ENCODE peak calls at places on chromosomes 2 and 18, in ten cellular contexts. One of them, this sample, is unnamed.

GRCh38 chr2:119681196-119681867 is 2.3 kb downstream of the TMEM177 start:
- DNase-seq in activated gamma-delta T cell treated with Interleukin-2 at 50 U/mL for 16 hours: no peak
- DNase-seq in T-cell: no peak
- DNase-seq in activated T-cell treated with anti-CD3 and anti-CD28 coated beads for 48 hours: no peak
- DNase-seq in fibroblast of the aortic adventitia: no peak
- DNase-seq in RCC 7860: no peak
- DNase-seq in NCI-H146: no peak
- DNase-seq in nucleus accumbens: no peak
- DNase-seq in fibroblast of lung: no peak
- DNase-seq in putamen: no peak
- DNase-seq in this sample: no peak

GRCh38 chr2:211690736-211691135 is 847.9 kb downstream of the ERBB4 start:
- DNase-seq in NCI-H146: no peak
- DNase-seq in putamen: no peak
- DNase-seq in RCC 7860: no peak
- DNase-seq in T-cell: no peak
- DNase-seq in activated T-cell treated with anti-CD3 and anti-CD28 coated beads for 48 hours: no peak
- DNase-seq in nucleus accumbens: no peak
- DNase-seq in fibroblast of the aortic adventitia: no peak
- DNase-seq in fibroblast of lung: no peak
- DNase-seq in activated gamma-delta T cell treated with Interleukin-2 at 50 U/mL for 16 hours: no peak
- DNase-seq in this sample: no peak

GRCh38 chr2:72920317-72921087 is 3.2 kb downstream of the EMX1 start:
- DNase-seq in NCI-H146: no peak
- DNase-seq in activated gamma-delta T cell treated with Interleukin-2 at 50 U/mL for 16 hours: no peak
- DNase-seq in fibroblast of lung: peak
- DNase-seq in putamen: no peak
- DNase-seq in T-cell: no peak
- DNase-seq in nucleus accumbens: no peak
- DNase-seq in activated T-cell treated with anti-CD3 and anti-CD28 coated beads for 48 hours: no peak
- DNase-seq in fibroblast of the aortic adventitia: peak
- DNase-seq in RCC 7860: no peak
- DNase-seq in this sample: no peak

GRCh38 chr18:29191263-29191662 is 1014.3 kb upstream of the CDH2 start:
- DNase-seq in activated gamma-delta T cell treated with Interleukin-2 at 50 U/mL for 16 hours: no peak
- DNase-seq in RCC 7860: no peak
- DNase-seq in activated T-cell treated with anti-CD3 and anti-CD28 coated beads for 48 hours: no peak
- DNase-seq in fibroblast of the aortic adventitia: peak
- DNase-seq in NCI-H146: no peak
- DNase-seq in nucleus accumbens: no peak
- DNase-seq in fibroblast of lung: peak
- DNase-seq in T-cell: no peak
- DNase-seq in putamen: no peak
- DNase-seq in this sample: no peak

GRCh38 chr18:26480897-26481795 is 67.2 kb downstream of the KCTD1 start:
- DNase-seq in RCC 7860: peak
- DNase-seq in activated gamma-delta T cell treated with Interleukin-2 at 50 U/mL for 16 hours: no peak
- DNase-seq in putamen: no peak
- DNase-seq in fibroblast of the aortic adventitia: peak
- DNase-seq in activated T-cell treated with anti-CD3 and anti-CD28 coated beads for 48 hours: no peak
- DNase-seq in T-cell: no peak
- DNase-seq in NCI-H146: no peak
- DNase-seq in fibroblast of lung: peak
- DNase-seq in nucleus accumbens: no peak
- DNase-seq in this sample: peak

GRCh38 chr2:5834491-5834890 is 142.3 kb downstream of the SOX11 start:
- DNase-seq in nucleus accumbens: no peak
- DNase-seq in fibroblast of the aortic adventitia: no peak
- DNase-seq in RCC 7860: no peak
- DNase-seq in putamen: no peak
- DNase-seq in fibroblast of lung: no peak
- DNase-seq in activated T-cell treated with anti-CD3 and anti-CD28 coated beads for 48 hours: no peak
- DNase-seq in T-cell: no peak
- DNase-seq in NCI-H146: peak
- DNase-seq in activated gamma-delta T cell treated with Interleukin-2 at 50 U/mL for 16 hours: no peak
- DNase-seq in this sample: no peak

GRCh38 chr2:871926-872680 is 78.5 kb upstream of the SNTG2 start:
- DNase-seq in activated gamma-delta T cell treated with Interleukin-2 at 50 U/mL for 16 hours: no peak
- DNase-seq in fibroblast of the aortic adventitia: no peak
- DNase-seq in RCC 7860: no peak
- DNase-seq in activated T-cell treated with anti-CD3 and anti-CD28 coated beads for 48 hours: no peak
- DNase-seq in nucleus accumbens: no peak
- DNase-seq in T-cell: no peak
- DNase-seq in fibroblast of lung: no peak
- DNase-seq in putamen: no peak
- DNase-seq in NCI-H146: no peak
- DNase-seq in this sample: no peak

GRCh38 chr2:219230201-219230540 is 565 bp downstream of the ANKZF1 start:
- DNase-seq in RCC 7860: peak
- DNase-seq in fibroblast of the aortic adventitia: no peak
- DNase-seq in NCI-H146: peak
- DNase-seq in activated gamma-delta T cell treated with Interleukin-2 at 50 U/mL for 16 hours: no peak
- DNase-seq in T-cell: no peak
- DNase-seq in fibroblast of lung: peak
- DNase-seq in activated T-cell treated with anti-CD3 and anti-CD28 coated beads for 48 hours: peak
- DNase-seq in nucleus accumbens: no peak
- DNase-seq in putamen: no peak
- DNase-seq in this sample: no peak

GRCh38 chr18:55221577-55221976 is 262.3 kb upstream of the CCDC68 start:
- DNase-seq in activated T-cell treated with anti-CD3 and anti-CD28 coated beads for 48 hours: no peak
- DNase-seq in putamen: no peak
- DNase-seq in T-cell: no peak
- DNase-seq in NCI-H146: no peak
- DNase-seq in fibroblast of the aortic adventitia: no peak
- DNase-seq in activated gamma-delta T cell treated with Interleukin-2 at 50 U/mL for 16 hours: no peak
- DNase-seq in RCC 7860: no peak
- DNase-seq in nucleus accumbens: no peak
- DNase-seq in fibroblast of lung: no peak
- DNase-seq in this sample: no peak

GRCh38 chr18:2070636-2071035 is 500.7 kb downstream of the METTL4 start:
- DNase-seq in fibroblast of the aortic adventitia: no peak
- DNase-seq in putamen: no peak
- DNase-seq in activated gamma-delta T cell treated with Interleukin-2 at 50 U/mL for 16 hours: no peak
- DNase-seq in NCI-H146: peak
- DNase-seq in fibroblast of lung: no peak
- DNase-seq in T-cell: no peak
- DNase-seq in activated T-cell treated with anti-CD3 and anti-CD28 coated beads for 48 hours: no peak
- DNase-seq in RCC 7860: no peak
- DNase-seq in nucleus accumbens: no peak
- DNase-seq in this sample: no peak

GRCh38 chr2:111698089-111698488 is 185.9 kb downstream of the ANAPC1 start:
- DNase-seq in activated T-cell treated with anti-CD3 and anti-CD28 coated beads for 48 hours: no peak
- DNase-seq in RCC 7860: no peak
- DNase-seq in fibroblast of lung: no peak
- DNase-seq in T-cell: no peak
- DNase-seq in nucleus accumbens: no peak
- DNase-seq in activated gamma-delta T cell treated with Interleukin-2 at 50 U/mL for 16 hours: no peak
- DNase-seq in putamen: no peak
- DNase-seq in NCI-H146: no peak
- DNase-seq in fibroblast of the aortic adventitia: no peak
- DNase-seq in this sample: no peak

GRCh38 chr2:196376984-196377877 is 205.9 kb upstream of the STK17B start:
- DNase-seq in fibroblast of lung: no peak
- DNase-seq in RCC 7860: no peak
- DNase-seq in nucleus accumbens: no peak
- DNase-seq in NCI-H146: no peak
- DNase-seq in activated T-cell treated with anti-CD3 and anti-CD28 coated beads for 48 hours: peak
- DNase-seq in putamen: no peak
- DNase-seq in activated gamma-delta T cell treated with Interleukin-2 at 50 U/mL for 16 hours: no peak
- DNase-seq in T-cell: no peak
- DNase-seq in fibroblast of the aortic adventitia: peak
- DNase-seq in this sample: no peak

GRCh38 chr2:67399831-67400489 is 2.8 kb downstream of the ETAA1 start:
- DNase-seq in fibroblast of lung: peak
- DNase-seq in T-cell: no peak
- DNase-seq in activated gamma-delta T cell treated with Interleukin-2 at 50 U/mL for 16 hours: no peak
- DNase-seq in activated T-cell treated with anti-CD3 and anti-CD28 coated beads for 48 hours: no peak
- DNase-seq in NCI-H146: no peak
- DNase-seq in nucleus accumbens: no peak
- DNase-seq in RCC 7860: no peak
- DNase-seq in fibroblast of the aortic adventitia: peak
- DNase-seq in putamen: no peak
- DNase-seq in this sample: no peak

GRCh38 chr2:84865181-84865783 is 15.6 kb downstream of the TRABD2A start:
- DNase-seq in fibroblast of lung: peak
- DNase-seq in activated T-cell treated with anti-CD3 and anti-CD28 coated beads for 48 hours: no peak
- DNase-seq in RCC 7860: peak
- DNase-seq in T-cell: no peak
- DNase-seq in nucleus accumbens: no peak
- DNase-seq in NCI-H146: no peak
- DNase-seq in activated gamma-delta T cell treated with Interleukin-2 at 50 U/mL for 16 hours: no peak
- DNase-seq in fibroblast of the aortic adventitia: peak
- DNase-seq in putamen: no peak
- DNase-seq in this sample: no peak

This sample was measured in epithelial cell of proximal tubule.